ENCODE peak calls at places on chromosomes 4 and X, in ten cellular contexts. X is lower leg skin; D is AG10803; Q is CD4-positive, CD25-positive, alpha-beta regulatory T cell; I is A549; E is right cardiac atrium; C is DND-41; B is lower lobe of right lung; L is astrocyte of the spinal cord; N is right atrium auricular region. H is an unnamed sample.

GRCh38 chr4:124079174-124079780 is 633.3 kb downstream of the ANKRD50 start:
- DNase-seq in B (no peak), D (peak; percentile 77), E (no peak), C (no peak), X (no peak), N (no peak), I (no peak), Q (no peak), L (peak; percentile 21), H (no peak)

GRCh38 chrX:2521092-2521926 is 20.5 kb upstream of the DHRSX start:
- DNase-seq in C (no peak), X (no peak), L (no peak), E (no peak), Q (no peak), N (no peak), D (peak; percentile 37), B (no peak), I (no peak), H (no peak)

GRCh38 chr4:6340446-6341015 is 70.9 kb downstream of the WFS1 start:
- DNase-seq in D (no peak), E (no peak), Q (no peak), C (no peak), B (no peak), N (no peak), X (no peak), L (no peak), I (no peak), H (no peak)

GRCh38 chr4:89753601-89754066 is 83.3 kb downstream of the SNCA start:
- DNase-seq in Q (no peak), I (peak; percentile 3), N (no peak), B (no peak), L (peak; percentile 94), E (no peak), X (no peak), D (peak; percentile 98), C (no peak), H (no peak)

GRCh38 chrX:114615765-114616164 is 31.9 kb downstream of the HTR2C start:
- DNase-seq in C (no peak), E (no peak), D (peak; percentile 29), X (no peak), I (no peak), L (no peak), Q (no peak), N (no peak), B (no peak), H (no peak)

GRCh38 chrX:14676431-14676830 is 147.1 kb downstream of the GLRA2 start:
- DNase-seq in L (no peak), X (no peak), D (no peak), E (no peak), C (no peak), B (no peak), Q (no peak), I (no peak), N (no peak), H (no peak)

GRCh38 chr4:56465599-56466295 is 1.7 kb upstream of the SRP72 start:
- DNase-seq in D (peak; percentile 42), X (no peak), C (no peak), L (no peak), B (no peak), I (no peak), N (no peak), E (no peak), Q (no peak), H (no peak)

GRCh38 chrX:1451251-1451675 is 1.4 kb downstream of the ASMTL start:
- DNase-seq in B (no peak), I (no peak), N (no peak), X (peak; percentile 68), E (no peak), L (no peak), C (no peak), D (no peak), Q (no peak), H (peak; percentile 69)

GRCh38 chr4:128737098-128737513 is 72.4 kb upstream of the JADE1 start:
- DNase-seq in L (no peak), Q (no peak), D (no peak), C (no peak), N (no peak), B (no peak), I (no peak), X (no peak), E (peak; percentile 23), H (no peak)

GRCh38 chr4:145735330-145735638 is 55.3 kb downstream of the C4orf51 start:
- DNase-seq in L (peak; percentile 93), I (peak; percentile 38), X (no peak), D (peak; percentile 98), Q (no peak), N (no peak), C (no peak), B (no peak), E (no peak), H (no peak)
- H3K4me3 ChIP-seq in L (no peak overlapping the region), I (no peak overlapping the region), X (no peak overlapping the region), D (peak overlapping the region; percentile 3), Q (no peak overlapping the region), N (no peak overlapping the region), C (no peak overlapping the region), B (no peak overlapping the region), E (no peak overlapping the region), H (peak overlapping the region; percentile 46)

DNA sequence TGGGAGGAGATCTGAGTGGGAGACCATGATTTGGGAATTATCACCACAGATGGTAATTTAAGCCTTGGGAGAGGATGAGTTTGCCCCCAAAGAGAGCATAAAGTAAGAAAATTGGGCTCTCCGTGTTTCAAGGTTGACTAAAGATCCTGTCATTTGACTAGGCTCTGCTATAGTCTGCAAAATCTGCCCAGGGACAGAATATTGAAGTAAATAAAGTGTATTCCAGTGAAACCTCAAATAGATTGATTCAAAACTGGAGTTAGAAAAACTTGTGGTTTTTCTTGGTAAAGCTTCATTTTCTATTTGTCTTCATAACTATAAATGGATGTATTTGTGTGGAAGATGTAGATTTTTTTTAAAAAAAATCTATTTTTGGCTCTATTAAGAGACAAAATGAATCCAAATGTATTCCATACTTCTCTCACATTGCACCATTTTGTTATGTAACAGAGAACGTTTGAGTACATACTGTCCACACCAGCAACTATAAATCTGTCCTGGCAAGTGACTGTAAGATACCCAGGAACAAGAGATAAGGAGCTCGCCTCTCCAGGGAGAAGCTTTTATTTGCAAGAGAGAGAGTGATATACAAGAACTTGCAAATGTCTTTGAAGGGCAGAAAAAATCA is 170.2 kb downstream of the CBR4 start:
- DNase-seq in B (no peak), N (no peak), C (no peak), Q (no peak), I (no peak), D (no peak), E (no peak), L (no peak), X (no peak), H (no peak)
- H3K4me3 ChIP-seq in B (no peak overlapping the region), N (no peak overlapping the region), C (no peak overlapping the region), Q (no peak overlapping the region), I (no peak overlapping the region), D (no peak overlapping the region), E (no peak overlapping the region), L (no peak overlapping the region), X (no peak overlapping the region), H (peak overlapping the region; percentile 54)

GRCh38 chr4:48041535-48042137 is 25.1 kb downstream of the NIPAL1 start:
- DNase-seq in C (no peak), X (no peak), L (no peak), D (no peak), I (no peak), Q (no peak), N (no peak), E (no peak), B (no peak), H (no peak)

GRCh38 chr4:48044298-48044697 is 27.7 kb downstream of the NIPAL1 start:
- DNase-seq in L (no peak), N (no peak), E (no peak), C (no peak), D (no peak), I (no peak), B (no peak), Q (no peak), X (no peak), H (no peak)

GRCh38 chr4:48046059-48046458 is 29.5 kb downstream of the NIPAL1 start:
- DNase-seq in D (no peak), L (no peak), C (no peak), X (no peak), I (no peak), E (no peak), B (no peak), N (no peak), Q (no peak), H (no peak)

GRCh38 chr4:48043504-48043903 is 26.9 kb downstream of the NIPAL1 start:
- DNase-seq in N (no peak), C (no peak), E (no peak), D (no peak), B (no peak), Q (no peak), X (no peak), I (no peak), L (no peak), H (no peak)

DNA sequence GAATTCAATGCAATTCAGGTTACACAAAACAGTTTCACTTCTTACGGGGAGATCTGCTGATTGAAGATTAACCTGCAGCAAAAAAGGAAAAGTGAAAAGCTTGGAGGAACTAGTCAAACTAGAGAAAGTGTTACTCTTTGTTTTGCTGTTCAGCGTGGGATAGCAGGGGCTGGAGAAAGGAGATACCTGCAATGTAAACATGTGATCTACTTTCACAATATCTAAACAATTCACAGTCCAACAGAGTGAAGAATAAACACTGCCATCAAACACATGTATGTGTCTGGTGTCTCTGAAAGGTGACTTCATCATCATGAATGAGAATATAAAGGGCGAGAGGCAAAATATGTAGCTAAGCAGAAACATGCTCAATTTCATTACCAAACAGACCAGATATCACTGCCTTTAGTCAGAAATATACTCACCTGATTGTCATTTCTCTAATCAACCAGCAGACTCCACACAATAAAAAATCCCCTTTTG is 26.4 kb downstream of the NIPAL1 start:
- DNase-seq in L (no peak), B (no peak), E (no peak), N (no peak), D (no peak), X (no peak), C (no peak), I (no peak), Q (no peak), H (no peak)
- H3K4me3 ChIP-seq in L (no peak overlapping the region), B (no peak overlapping the region), E (no peak overlapping the region), N (no peak overlapping the region), D (no peak overlapping the region), X (no peak overlapping the region), C (no peak overlapping the region), I (no peak overlapping the region), Q (no peak overlapping the region), H (no peak overlapping the region)

DNA sequence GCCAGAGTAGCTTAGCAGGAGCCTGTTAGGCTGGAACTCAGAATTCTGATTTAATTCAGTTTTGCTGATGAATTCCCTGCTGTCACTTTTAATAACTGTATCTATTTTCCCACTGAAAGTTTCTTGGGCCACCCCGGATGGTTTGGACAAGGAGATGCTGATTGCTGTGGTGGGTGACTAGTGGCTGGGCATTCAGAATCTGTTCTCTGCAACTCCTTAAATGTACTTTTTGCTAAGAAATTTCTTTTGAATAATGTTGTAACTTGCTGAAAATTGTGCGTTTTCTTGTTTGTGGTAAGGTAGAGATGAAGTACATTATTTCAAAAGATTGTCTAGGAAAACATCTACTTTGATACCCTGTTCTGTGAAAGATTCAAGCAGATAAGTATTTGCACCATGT is 2.4 kb downstream of the TLL1 start:
- DNase-seq in N (no peak), Q (no peak), E (no peak), I (no peak), X (no peak), D (no peak), B (no peak), C (no peak), L (no peak), H (no peak)
- H3K4me3 ChIP-seq in N (no peak overlapping the region), Q (no peak overlapping the region), E (no peak overlapping the region), I (no peak overlapping the region), X (no peak overlapping the region), D (no peak overlapping the region), B (peak overlapping the region; percentile 57), C (no peak overlapping the region), L (no peak overlapping the region), H (no peak overlapping the region)